ENCODE peak calls at places on chromosome 14, in five cellular contexts. V is GM23338, S is transverse colon, U is HL-60, T is stomach. P is an unnamed sample.

GRCh38 chr14:54773171-54774006 is 129.2 kb downstream of the GCH1 start:
- DNase-seq in V (peak; percentile 96), U (peak; percentile 21), T (peak; percentile 59), S (peak; percentile 80), P (peak; percentile 94)

GRCh38 chr14:34766060-34766459 is 51.7 kb upstream of the CFL2 start:
- DNase-seq in V (no peak), T (no peak), S (no peak), U (no peak), P (no peak)

GRCh38 chr14:63478024-63478423 is 65.2 kb downstream of the PPP2R5E start:
- DNase-seq in U (no peak), V (no peak), T (no peak), S (no peak), P (no peak)

GRCh38 chr14:92993302-92993701 is 70.4 kb downstream of the CHGA start:
- DNase-seq in T (no peak), S (no peak), V (no peak), U (no peak), P (no peak)

GRCh38 chr14:50085570-50086315 is 30.6 kb downstream of the VCPKMT start:
- DNase-seq in V (no peak), S (no peak), U (no peak), T (no peak), P (no peak)

GRCh38 chr14:85799668-85800067 is 269.7 kb downstream of the FLRT2 start:
- DNase-seq in U (no peak), S (no peak), T (no peak), V (no peak), P (no peak)

GRCh38 chr14:52313903-52314481 is at the start of gene PTGER2:
- DNase-seq in V (peak; percentile 70), S (peak; percentile 95), U (peak; percentile 87), T (peak; percentile 93), P (peak; percentile 92)

GRCh38 chr14:78446807-78447206 is 276.6 kb downstream of the NRXN3 start:
- DNase-seq in V (peak; percentile 40), S (no peak), T (no peak), U (no peak), P (no peak)

GRCh38 chr14:52650774-52651173 is 44.6 kb downstream of the ERO1A start:
- DNase-seq in S (no peak), V (no peak), U (no peak), T (no peak), P (no peak)

GRCh38 chr14:97298331-97298730 is 501.1 kb downstream of the VRK1 start:
- DNase-seq in U (no peak), T (no peak), S (no peak), V (peak; percentile 67), P (no peak)

GRCh38 chr14:71532790-71533189 is 399.4 kb upstream of the RGS6 start:
- DNase-seq in V (no peak), U (no peak), S (no peak), T (no peak), P (no peak)

GRCh38 chr14:71527807-71528206 is 404.4 kb upstream of the RGS6 start:
- DNase-seq in S (no peak), U (no peak), V (no peak), T (no peak), P (no peak)

GRCh38 chr14:71532349-71532748 is 399.9 kb upstream of the RGS6 start:
- DNase-seq in T (no peak), S (no peak), U (no peak), V (no peak), P (no peak)

GRCh38 chr14:71526388-71526787 is 405.8 kb upstream of the RGS6 start:
- DNase-seq in T (no peak), V (no peak), U (no peak), S (no peak), P (no peak)

DNA sequence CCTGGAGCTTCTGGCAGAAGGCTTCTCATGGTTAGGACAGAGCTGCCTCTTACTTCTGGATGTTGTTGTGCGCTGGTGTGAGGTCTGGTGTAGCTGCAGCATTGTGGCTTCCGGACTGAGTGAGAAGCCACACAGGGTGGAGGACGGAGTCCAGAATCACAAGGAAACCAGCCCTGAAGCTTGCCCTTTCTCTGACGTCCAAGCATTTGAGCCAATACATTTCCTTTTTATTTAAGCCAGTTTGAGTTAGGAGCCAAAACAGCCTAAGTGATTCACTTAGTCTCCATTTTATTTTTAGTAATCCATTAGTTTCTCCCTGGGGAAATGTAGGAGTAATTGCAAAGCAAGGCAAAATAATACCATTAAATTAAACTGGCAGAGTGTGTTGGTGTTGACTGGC is 402.4 kb upstream of the RGS6 start:
- DNase-seq in U (no peak), S (no peak), V (no peak), T (no peak), P (no peak)
- TF ChIP-seq POLR2AphosphoS5 in U (no peak), S (no peak), V (no peak), T (no peak), P (no peak)

DNA sequence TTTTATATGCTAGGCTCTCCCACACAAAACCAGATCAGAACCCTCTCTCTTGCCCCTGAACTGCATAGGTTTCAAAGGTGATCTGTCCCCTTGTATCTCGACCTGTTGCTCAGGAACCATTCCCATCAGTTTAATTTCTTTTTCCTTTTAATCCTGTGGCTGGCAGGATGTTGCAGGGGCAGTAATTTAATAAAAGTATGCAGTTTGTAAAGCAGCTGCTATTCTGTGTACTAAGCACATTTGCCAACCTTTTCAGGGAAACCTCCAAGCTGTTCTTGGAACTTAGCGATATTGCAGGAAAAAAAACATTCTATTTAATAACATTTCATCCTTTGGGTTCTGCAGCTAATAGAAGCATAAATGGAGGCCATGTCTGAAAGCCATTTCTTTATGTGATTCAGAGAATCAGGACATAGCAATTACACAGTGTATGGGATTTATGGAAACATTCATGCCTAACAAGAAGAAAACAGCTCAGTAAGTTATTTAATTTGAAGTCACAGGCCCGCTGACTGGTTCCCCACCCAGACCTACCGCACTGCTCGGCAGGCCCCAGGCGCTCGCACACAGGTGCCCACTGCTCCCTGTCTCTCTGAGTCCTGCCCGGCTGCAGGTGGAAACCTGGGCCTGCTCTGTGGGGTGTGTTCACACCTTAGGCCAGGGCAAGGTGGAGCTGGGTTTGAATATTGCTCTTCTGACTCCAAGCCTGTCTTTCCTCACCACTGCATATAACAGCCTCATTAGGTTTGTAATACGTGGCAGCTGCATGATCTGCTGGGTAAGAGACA is 119.5 kb downstream of the SLC25A47 start:
- DNase-seq in U (no peak), T (no peak), S (no peak), V (no peak), P (no peak)
- TF ChIP-seq POLR2AphosphoS5 in U (no peak), T (no peak), S (no peak), V (no peak), P (no peak)

GRCh38 chr14:67738740-67739504 is 37.2 kb downstream of the RDH12 start:
- DNase-seq in U (peak; percentile 13), S (peak; percentile 48), T (peak; percentile 63), V (no peak), P (peak; percentile 86)
- TF ChIP-seq POLR2AphosphoS5 in U (no peak), S (no peak), T (no peak), V (no peak), P (peak; percentile 48)

DNA sequence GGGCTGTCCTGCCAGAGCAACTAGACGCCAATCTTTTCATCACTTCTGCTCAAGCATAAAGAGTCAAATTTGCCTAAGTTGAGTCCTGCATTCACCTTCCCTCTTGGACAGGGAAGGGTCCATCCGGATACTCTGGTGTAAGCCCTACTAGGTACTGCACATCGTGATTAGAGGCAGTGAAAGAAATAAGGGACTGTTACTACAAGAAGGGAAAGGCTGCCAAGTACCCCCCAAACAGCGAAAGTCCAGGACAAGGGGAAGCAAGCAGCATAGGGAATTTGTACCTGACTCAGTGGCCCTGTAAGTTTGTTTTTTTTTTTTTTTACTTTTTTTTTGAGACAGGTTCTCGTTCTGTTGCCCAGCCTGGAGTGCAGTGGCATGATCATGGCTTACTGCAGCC is 13.7 kb upstream of the PLEKHH1 start:
- DNase-seq in T (no peak), U (no peak), S (no peak), V (no peak), P (no peak)
- TF ChIP-seq POLR2AphosphoS5 in T (no peak), U (no peak), S (no peak), V (no peak), P (no peak)

GRCh38 chr14:24117179-24117578 is 2.4 kb upstream of the NRL start:
- DNase-seq in S (no peak), V (no peak), T (no peak), U (no peak), P (no peak)
- TF ChIP-seq POLR2AphosphoS5 in S (no peak), V (no peak), T (no peak), U (no peak), P (no peak)

GRCh38 chr14:104610749-104611310 is 6.3 kb upstream of the TMEM179 start:
- DNase-seq in T (peak; percentile 13), S (no peak), U (no peak), V (no peak), P (no peak)
- TF ChIP-seq POLR2AphosphoS5 in T (no peak), S (no peak), U (no peak), V (no peak), P (no peak)

GRCh38 chr14:23297878-23298277 is 4.8 kb downstream of the PPP1R3E start:
- DNase-seq in U (no peak), V (no peak), T (no peak), S (no peak), P (no peak)

GRCh38 chr14:23294734-23295561 is 7.7 kb downstream of the PPP1R3E start:
- DNase-seq in S (peak; percentile 33), T (peak; percentile 50), U (peak; percentile 55), V (peak; percentile 75), P (no peak)

GRCh38 chr14:23297096-23297495 is 5.6 kb downstream of the PPP1R3E start:
- DNase-seq in V (no peak), T (no peak), U (no peak), S (no peak), P (no peak)

GRCh38 chr14:23296012-23296777 is 6.5 kb downstream of the PPP1R3E start:
- DNase-seq in T (no peak), U (no peak), S (no peak), V (no peak), P (no peak)

GRCh38 chr14:23294346-23294733 is 8.3 kb downstream of the PPP1R3E start:
- DNase-seq in T (no peak), U (no peak), V (peak; percentile 83), S (no peak), P (no peak)
- TF ChIP-seq POLR2AphosphoS5 in T (no peak), U (no peak), V (peak; percentile 86), S (no peak), P (no peak)

P was measured in suprapubic skin.